ENCODE peak calls at places on chromosomes 3 and 15, in five cellular contexts. L, C, T, X and A are unnamed samples.

GRCh38 chr15:83449928-83450501 is 2.9 kb downstream of the SH3GL3 start:
- DNase-seq in L (peak; percentile 51), X (no peak), C (no peak), T (no peak), A (no peak)

GRCh38 chr3:124887177-124887995 is at the start of gene ITGB5:
- DNase-seq in C (peak; percentile 80), X (peak; percentile 82), L (no peak), T (no peak), A (peak; percentile 35)

GRCh38 chr3:180138871-180139270 is 102.1 kb upstream of the PEX5L start:
- DNase-seq in T (no peak), L (no peak), X (no peak), C (no peak), A (no peak)

GRCh38 chr15:99340347-99340746 is 89.1 kb downstream of the LRRC28 start:
- DNase-seq in X (no peak), T (no peak), L (no peak), C (no peak), A (no peak)

GRCh38 chr3:135806342-135806741 is 159.2 kb upstream of the PPP2R3A start:
- DNase-seq in T (no peak), X (no peak), L (no peak), C (no peak), A (no peak)

GRCh38 chr15:63995789-63996188 is 50.5 kb downstream of the DAPK2 start:
- DNase-seq in T (no peak), C (no peak), X (no peak), L (no peak), A (no peak)

GRCh38 chr3:61663728-61664492 is 102.5 kb downstream of the PTPRG start:
- DNase-seq in L (peak; percentile 95), X (peak; percentile 93), C (no peak), T (no peak), A (no peak)

GRCh38 chr3:51966016-51966415 is 1.2 kb downstream of the PCBP4 start:
- DNase-seq in T (no peak), C (peak; percentile 30), X (no peak), L (no peak), A (no peak)

GRCh38 chr3:106029941-106030619 is 161.3 kb upstream of the CBLB start:
- DNase-seq in T (no peak), C (no peak), X (no peak), L (no peak), A (no peak)

GRCh38 chr3:140360332-140360731 is 317.5 kb upstream of the TRIM42 start:
- DNase-seq in L (no peak), T (no peak), C (no peak), X (no peak), A (no peak)

GRCh38 chr15:88388702-88389101 is 78.5 kb downstream of the MRPL46 start:
- DNase-seq in L (no peak), X (no peak), T (no peak), C (no peak), A (no peak)